ENCODE peak calls at places on chromosomes 7 and 10, in seven cellular contexts. M is ascending aorta, B is tibial artery, K is right lobe of liver, D is thoracic aorta, E is HCT116, Z is transverse colon. P is an unnamed sample. For H3K4me1 and H3K36me3, the result is how much of the 10 kb centered on the place peaks cover.

GRCh38 chr7:20403356-20403755 is 72.7 kb downstream of the ITGB8 start:
- DNase-seq in E (no peak), D (no peak), M (no peak), Z (no peak), K (no peak), B (peak), P (peak)

GRCh38 chr10:31133251-31133627 is 101.6 kb upstream of the ZNF438 start:
- DNase-seq in Z (no peak), M (no peak), D (no peak), K (no peak), E (no peak), B (no peak), P (no peak)

GRCh38 chr10:104559935-104560334 is 81.2 kb upstream of the SORCS3 start:
- DNase-seq in D (no peak), E (no peak), Z (no peak), B (no peak), K (no peak), M (no peak), P (no peak)

GRCh38 chr7:97145068-97145467 is 27.6 kb downstream of the SDHAF3 start:
- DNase-seq in D (no peak), Z (no peak), B (no peak), M (no peak), K (no peak), E (no peak), P (no peak)

GRCh38 chr7:93043393-93043985 is 74.3 kb downstream of the SAMD9 start:
- DNase-seq in Z (no peak), E (peak), M (no peak), D (no peak), B (no peak), K (no peak), P (peak)

GRCh38 chr7:76252020-76252419 is 50.3 kb downstream of the SRRM3 start:
- DNase-seq in M (no peak), D (no peak), B (no peak), E (no peak), K (no peak), Z (no peak), P (no peak)

GRCh38 chr10:6409982-6410694 is 169.9 kb downstream of the PRKCQ start:
- DNase-seq in D (no peak), M (no peak), E (no peak), Z (peak), B (no peak), K (no peak), P (no peak)

GRCh38 chr7:17371656-17372524 is 73.4 kb downstream of the AHR start:
- DNase-seq in B (no peak), M (no peak), Z (no peak), E (peak), K (no peak), D (no peak), P (no peak)

GRCh38 chr7:24882989-24883631 is 96.9 kb downstream of the OSBPL3 start:
- DNase-seq in E (no peak), M (no peak), K (no peak), D (no peak), B (peak), Z (no peak), P (peak)

GRCh38 chr7:131830681-131831080 is 274.3 kb upstream of the PODXL start:
- DNase-seq in B (no peak), M (no peak), D (no peak), K (no peak), E (no peak), Z (no peak), P (no peak)

GRCh38 chr7:77696643-77697534 is 630 bp downstream of the RSBN1L start:
- DNase-seq in D (no peak), K (peak), M (no peak), E (no peak), Z (peak), B (peak), P (peak)

GRCh38 chr7:150313870-150314269 is 9.3 kb upstream of the LRRC61 start:
- DNase-seq in E (no peak), M (no peak), K (no peak), B (no peak), D (no peak), Z (no peak), P (no peak)

GRCh38 chr10:69375307-69376151 is 41.2 kb downstream of the TACR2 start:
- DNase-seq in M (no peak), B (no peak), K (no peak), E (no peak), D (no peak), Z (no peak), P (no peak)

GRCh38 chr7:674454-675410 is 51.8 kb upstream of the DNAAF5 start:
- DNase-seq in M (no peak), B (peak), D (no peak), K (no peak), E (no peak), Z (peak), P (no peak)

GRCh38 chr7:128386415-128386925 is 23.3 kb downstream of the IMPDH1 start:
- DNase-seq in Z (no peak), K (no peak), M (no peak), B (no peak), E (no peak), D (no peak), P (no peak)

GRCh38 chr7:22329816-22330524 is 27.0 kb downstream of the RAPGEF5 start:
- DNase-seq in Z (peak), E (no peak), M (no peak), B (no peak), D (no peak), K (no peak), P (no peak)
- H3K4me1 ChIP-seq in Z (under half), E (under half), M (under half), B (under half), D (under half), K (under half), P (under half)

DNA sequence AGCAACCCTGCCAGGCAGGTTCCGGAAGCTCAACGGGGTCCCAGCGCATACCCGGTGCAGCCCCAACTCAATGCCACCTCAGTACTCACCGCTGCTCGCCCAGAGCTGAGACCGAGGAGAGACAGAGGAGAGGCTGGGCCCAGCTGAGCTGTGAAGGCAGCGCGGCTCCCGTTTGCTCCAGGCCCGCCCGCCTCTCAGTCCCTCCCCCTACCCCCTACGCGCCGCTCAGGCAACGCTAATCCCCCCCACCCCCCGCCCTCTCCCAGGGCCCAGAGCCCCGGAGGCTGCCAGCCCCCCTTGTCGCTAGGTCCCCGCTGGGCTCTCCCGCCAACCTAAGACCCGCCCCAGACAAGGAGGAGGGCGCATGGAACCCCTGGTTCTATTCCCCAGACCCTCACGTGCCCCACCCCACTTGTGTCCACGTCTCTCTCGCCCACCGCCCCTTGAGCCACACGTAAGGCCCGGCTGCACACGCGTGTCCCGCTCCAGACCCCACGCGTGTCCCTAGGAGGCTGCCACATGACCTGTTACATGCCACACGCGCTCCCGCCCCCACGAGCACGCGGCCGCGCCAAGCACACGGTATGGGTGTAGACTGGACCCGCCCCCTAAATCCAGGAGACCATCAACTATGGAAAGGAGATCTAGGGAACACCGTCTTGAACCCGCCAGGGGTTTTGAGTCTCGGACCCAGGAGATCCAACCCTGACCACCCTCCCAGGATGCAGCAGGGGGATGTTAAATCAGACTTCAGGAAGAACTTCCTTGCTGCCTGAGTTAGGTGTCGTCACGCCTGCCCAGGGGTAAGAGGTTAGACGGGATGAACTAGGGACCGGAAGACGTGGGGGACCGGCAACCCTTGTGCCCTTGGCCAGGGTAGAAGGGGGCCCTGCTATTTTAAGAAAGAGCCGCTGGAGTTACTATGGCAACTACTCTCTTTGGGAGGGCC is at the start of gene PSD:
- DNase-seq in Z (no peak), D (no peak), E (no peak), K (no peak), M (no peak), B (no peak), P (no peak)
- H3K27ac ChIP-seq in Z (peak), D (no peak), E (no peak), K (no peak), M (no peak), B (no peak), P (no peak)

GRCh38 chr7:55486991-55487390 is 85.3 kb downstream of the VOPP1 start:
- DNase-seq in M (no peak), K (no peak), E (no peak), B (no peak), D (no peak), Z (no peak), P (no peak)

GRCh38 chr7:55489552-55489951 is 82.8 kb downstream of the VOPP1 start:
- DNase-seq in M (no peak), Z (no peak), D (no peak), B (no peak), E (no peak), K (no peak), P (no peak)

GRCh38 chr7:55488221-55488620 is 84.1 kb downstream of the VOPP1 start:
- DNase-seq in B (no peak), E (no peak), D (no peak), K (no peak), M (no peak), Z (no peak), P (no peak)

GRCh38 chr7:55490099-55490498 is 82.2 kb downstream of the VOPP1 start:
- DNase-seq in K (no peak), M (no peak), Z (no peak), E (no peak), D (no peak), B (no peak), P (no peak)

DNA sequence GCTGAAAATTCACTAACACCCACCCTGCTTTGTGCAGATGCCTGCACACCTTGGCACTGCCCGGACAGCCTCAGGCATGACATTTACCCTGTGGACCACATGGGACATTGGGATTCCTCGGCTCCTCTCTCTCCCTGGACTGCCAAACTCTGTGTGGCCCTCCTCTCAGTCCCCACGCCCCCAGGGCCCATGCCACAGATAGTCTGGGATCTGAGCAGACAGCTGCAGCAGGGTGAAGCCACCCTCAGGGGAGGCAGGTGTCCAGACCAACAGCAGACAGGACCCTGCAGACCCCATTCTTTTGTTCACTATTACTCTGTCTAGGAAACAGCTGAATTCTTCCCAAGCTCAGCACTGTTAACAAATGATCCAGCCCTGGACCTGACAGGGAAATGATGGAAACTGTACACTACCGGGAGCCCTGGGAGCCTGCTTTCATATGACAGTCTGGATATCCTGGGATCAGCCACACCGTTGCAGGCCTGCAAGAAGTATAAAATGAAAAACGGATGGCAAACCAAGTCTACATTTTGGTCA is 83.4 kb downstream of the VOPP1 start:
- DNase-seq in K (no peak), Z (no peak), E (no peak), B (no peak), M (no peak), D (no peak), P (no peak)
- H3K36me3 ChIP-seq in K (under half), Z (under half), E (under half), B (under half), M (under half), D (under half), P (under half)

GRCh38 chr7:3177271-3177670 is 123.8 kb upstream of the SDK1 start:
- DNase-seq in D (no peak), K (no peak), Z (no peak), M (no peak), E (no peak), B (no peak), P (no peak)
- H3K4me1 ChIP-seq in D (under half), K (under half), Z (under half), M (under half), E (under half), B (under half), P (under half)

GRCh38 chr10:132606536-132607316 is 69.1 kb downstream of the INPP5A start:
- DNase-seq in E (no peak), K (peak), B (no peak), M (no peak), Z (no peak), D (no peak), P (peak)
- H3K27ac ChIP-seq in E (no peak), K (no peak), B (no peak), M (no peak), Z (no peak), D (no peak), P (no peak)

DNA sequence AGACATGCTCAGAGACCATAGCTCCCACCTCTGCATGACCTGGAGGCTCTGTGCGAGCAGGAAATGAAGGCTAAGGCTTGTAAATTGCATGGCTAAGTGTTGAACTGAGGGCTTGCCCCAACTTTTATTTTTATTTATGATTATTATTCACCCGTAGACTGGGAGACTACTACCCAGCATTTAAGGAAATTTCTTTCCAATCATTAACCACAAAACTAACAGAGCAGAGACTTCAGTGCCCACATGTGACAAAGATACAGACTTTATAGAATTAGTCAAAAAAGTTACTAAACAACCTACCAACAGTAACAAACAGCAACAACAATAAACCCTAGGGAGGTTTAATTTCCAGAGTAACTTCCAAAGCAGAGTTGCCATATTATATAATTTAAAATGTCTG is 39.7 kb downstream of the MCMBP start:
- DNase-seq in D (no peak), M (no peak), K (no peak), E (no peak), Z (no peak), B (no peak), P (no peak)
- H3K36me3 ChIP-seq in D (half or more), M (half or more), K (under half), E (half or more), Z (under half), B (half or more), P (half or more)

P was measured in left ventricle myocardium inferior.